ENCODE peak calls at places on chromosomes 12 and 14, in five cellular contexts. Z, Q, R, J and Y are unnamed samples.
A peak's percentile ranks its signal among the peaks of the same experiment; 100 is the strongest.

GRCh38 chr14:70186826-70187483 is 1.8 kb downstream of the SLC8A3 start:
- DNase-seq in J (no peak), Q (no peak), Z (no peak), R (no peak), Y (no peak)

GRCh38 chr14:100417466-100417865 is 94.3 kb downstream of the SLC25A47 start:
- DNase-seq in Z (peak; percentile 35), R (peak; percentile 97), J (peak; percentile 88), Q (peak; percentile 63), Y (no peak)

GRCh38 chr12:124036117-124037109 is 63.4 kb downstream of the ZNF664 start:
- DNase-seq in Q (peak; percentile 15), Z (no peak), R (peak; percentile 44), J (peak; percentile 33), Y (peak; percentile 58)

GRCh38 chr14:44995770-44996294 is 33.8 kb downstream of the TOGARAM1 start:
- DNase-seq in J (peak; percentile 31), R (peak; percentile 6), Z (no peak), Q (no peak), Y (no peak)

GRCh38 chr12:56980268-56980667 is 22.9 kb upstream of the RDH16 start:
- DNase-seq in J (no peak), R (no peak), Z (no peak), Q (no peak), Y (no peak)

GRCh38 chr14:91311284-91311662 is 66.8 kb upstream of the GPR68 start:
- DNase-seq in J (no peak), Q (no peak), Z (no peak), R (no peak), Y (no peak)

GRCh38 chr12:2248087-2248900 is 195.5 kb downstream of the CACNA1C start:
- DNase-seq in Z (no peak), R (peak; percentile 91), J (no peak), Q (no peak), Y (no peak)

GRCh38 chr14:49615776-49616175 is 4.7 kb downstream of the RPL36AL start:
- DNase-seq in J (no peak), Q (no peak), R (no peak), Z (no peak), Y (no peak)

GRCh38 chr12:88328056-88328455 is 185.9 kb downstream of the TMTC3 start:
- DNase-seq in Q (no peak), J (no peak), Z (no peak), R (no peak), Y (no peak)

GRCh38 chr12:31005944-31006361 is 67.7 kb upstream of the DDX11 start:
- DNase-seq in Q (peak; percentile 22), R (peak; percentile 20), J (peak; percentile 74), Z (no peak), Y (no peak)

GRCh38 chr14:65453807-65454480 is 41.4 kb downstream of the FUT8 start:
- DNase-seq in R (no peak), Q (no peak), Z (no peak), J (no peak), Y (no peak)

GRCh38 chr12:108565976-108566375 is 3.6 kb downstream of the ISCU start:
- DNase-seq in Q (peak; percentile 80), R (peak; percentile 73), J (peak; percentile 78), Z (peak; percentile 67), Y (no peak)

GRCh38 chr12:125797421-125798175 is 732.4 kb downstream of the AACS start:
- DNase-seq in Z (no peak), R (no peak), Q (no peak), J (peak; percentile 9), Y (no peak)

GRCh38 chr12:67647547-67648305 is 819 bp upstream of the DYRK2 start:
- DNase-seq in J (peak; percentile 93), Q (peak; percentile 60), Z (peak; percentile 72), R (peak; percentile 88), Y (peak; percentile 73)

GRCh38 chr14:25371053-25371452 is 321.1 kb upstream of the STXBP6 start:
- DNase-seq in J (no peak), Q (no peak), R (no peak), Z (no peak), Y (no peak)

GRCh38 chr14:84127430-84127829 is 1402.5 kb upstream of the FLRT2 start:
- DNase-seq in R (no peak), J (no peak), Z (no peak), Q (no peak), Y (no peak)

GRCh38 chr14:99327050-99327449 is 55.1 kb upstream of the BCL11B start:
- DNase-seq in Z (no peak), J (no peak), Q (no peak), R (no peak), Y (no peak)

GRCh38 chr12:29547151-29547561 is 49.7 kb upstream of the OVCH1 start:
- DNase-seq in Q (no peak), R (peak; percentile 85), Z (no peak), J (no peak), Y (no peak)

GRCh38 chr12:53207042-53207441 is at the start of gene ITGB7:
- DNase-seq in R (no peak), Z (no peak), J (no peak), Q (no peak), Y (no peak)

GRCh38 chr12:56631790-56632700 is 1.9 kb upstream of the BAZ2A start:
- DNase-seq in Z (peak; percentile 68), R (peak; percentile 30), Q (no peak), J (peak; percentile 34), Y (peak; percentile 48)

GRCh38 chr12:77253321-77253720 is 188.0 kb upstream of the E2F7 start:
- DNase-seq in R (no peak), J (no peak), Z (no peak), Q (no peak), Y (no peak)

GRCh38 chr12:115763982-115764621 is 513.4 kb downstream of the MED13L start:
- DNase-seq in R (no peak), Q (no peak), J (peak; percentile 82), Z (no peak), Y (no peak)

GRCh38 chr14:70653662-70654061 is 11.9 kb downstream of the TTC9 start:
- DNase-seq in Z (no peak), J (no peak), Q (no peak), R (no peak), Y (no peak)

GRCh38 chr12:47795814-47796411 is 22.9 kb downstream of the SLC48A1 start:
- DNase-seq in R (no peak), J (no peak), Z (no peak), Q (no peak), Y (no peak)

GRCh38 chr14:86430807-86431206 is 900.9 kb downstream of the FLRT2 start:
- DNase-seq in R (peak; percentile 44), Z (no peak), J (no peak), Q (no peak), Y (no peak)

GRCh38 chr12:105102673-105103072 is 4.9 kb upstream of the WASHC4 start:
- DNase-seq in J (no peak), R (no peak), Z (no peak), Q (no peak), Y (no peak)

GRCh38 chr12:105100998-105101397 is 6.5 kb upstream of the WASHC4 start:
- DNase-seq in Z (no peak), R (peak; percentile 45), Q (no peak), J (no peak), Y (no peak)

GRCh38 chr12:105099355-105099754 is 8.2 kb upstream of the WASHC4 start:
- DNase-seq in R (no peak), Q (no peak), J (no peak), Z (no peak), Y (no peak)

GRCh38 chr12:105104762-105105161 is 2.8 kb upstream of the WASHC4 start:
- DNase-seq in R (no peak), Q (no peak), J (no peak), Z (no peak), Y (no peak)

GRCh38 chr12:105100207-105100985 is 7.1 kb upstream of the WASHC4 start:
- DNase-seq in R (peak; percentile 76), Z (no peak), J (peak; percentile 52), Q (peak; percentile 37), Y (no peak)
- H3K4me3 ChIP-seq in R (no peak overlapping the region), Z (no peak overlapping the region), J (no peak overlapping the region), Q (no peak overlapping the region), Y (no peak overlapping the region)

DNA sequence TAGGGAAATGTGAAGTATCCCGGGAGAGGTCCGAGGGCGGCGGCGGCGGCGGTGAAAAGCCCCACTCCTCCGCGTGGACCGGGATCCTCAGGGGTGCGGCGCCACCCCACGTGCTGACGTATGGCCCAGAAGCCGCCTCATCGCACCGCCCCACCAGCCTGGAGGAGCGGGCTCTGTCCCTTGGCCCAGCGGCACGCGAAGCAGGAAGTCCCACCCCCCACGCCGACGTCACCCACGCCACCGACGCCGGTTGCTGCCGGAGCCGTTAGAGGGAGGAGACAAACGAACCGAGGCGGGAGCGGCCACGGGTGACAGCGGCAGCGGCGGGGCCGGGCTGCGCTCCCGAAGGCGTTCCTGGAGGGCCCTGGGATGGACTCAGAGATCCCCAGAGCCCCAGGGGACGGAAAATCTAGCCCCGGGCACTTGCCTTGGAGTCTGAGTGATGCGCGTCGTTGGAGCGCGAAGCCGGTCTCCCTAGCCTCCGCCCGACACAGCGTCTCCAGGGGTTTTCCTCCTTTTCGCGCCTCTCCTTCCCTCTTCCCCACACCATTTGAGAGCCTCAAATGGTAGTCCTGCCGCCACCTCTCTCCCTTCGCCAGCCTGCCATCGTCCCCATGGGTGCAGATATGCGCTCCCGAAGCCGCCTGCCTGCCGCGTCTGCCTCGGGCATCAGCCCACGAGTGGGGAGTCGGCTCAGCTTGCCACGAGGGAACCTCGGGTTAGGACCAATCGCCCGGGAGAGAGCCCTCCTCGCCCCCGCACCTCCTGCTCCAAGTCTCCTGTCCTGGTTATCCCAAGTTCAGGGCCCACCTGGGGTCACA is at the start of gene CEP83:
- DNase-seq in J (peak; percentile 96), Z (peak; percentile 94), R (peak; percentile 90), Q (peak; percentile 82), Y (peak; percentile 92)
- TF ChIP-seq POLR2A in J (peak; percentile 66), Z (no peak), R (peak; percentile 76), Q (peak; percentile 32), Y (peak; percentile 77)

DNA sequence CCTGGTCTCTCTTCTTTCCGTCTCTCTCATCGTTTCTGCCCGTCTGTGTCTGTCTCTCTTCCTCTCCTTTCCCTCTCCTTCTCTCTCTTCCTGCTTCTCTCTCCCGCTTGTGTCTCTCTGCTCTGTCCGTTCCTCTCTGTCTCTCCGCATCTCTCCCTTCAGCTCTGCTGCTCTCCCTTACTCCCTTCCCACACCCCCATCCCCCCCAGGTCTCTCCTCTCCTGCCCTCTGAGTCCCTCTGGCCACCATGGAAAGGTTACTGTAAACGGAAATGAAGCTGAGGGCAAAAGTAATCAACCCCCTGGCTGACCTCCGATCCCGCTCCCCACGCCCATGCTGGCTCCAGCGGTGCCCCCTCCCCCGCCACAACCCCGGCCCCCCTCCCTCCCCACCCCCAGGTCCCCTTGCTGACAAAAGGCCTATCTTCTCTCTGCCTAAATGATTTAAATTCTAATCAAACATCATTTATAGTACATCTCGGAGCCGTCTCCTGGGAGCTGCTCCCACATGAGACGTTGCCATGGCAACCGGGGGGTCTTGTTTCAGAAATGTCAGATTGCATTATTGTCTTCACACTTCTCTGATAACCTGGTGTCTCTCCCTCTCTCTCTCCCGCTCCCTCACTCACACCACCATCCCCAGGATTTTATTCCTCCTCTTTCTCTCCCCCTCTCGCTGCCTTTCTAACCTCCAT is 203.8 kb downstream of the RBM19 start:
- DNase-seq in Z (no peak), R (no peak), J (no peak), Q (no peak), Y (no peak)
- H3K4me3 ChIP-seq in Z (no peak overlapping the region), R (no peak overlapping the region), J (no peak overlapping the region), Q (no peak overlapping the region), Y (no peak overlapping the region)

DNA sequence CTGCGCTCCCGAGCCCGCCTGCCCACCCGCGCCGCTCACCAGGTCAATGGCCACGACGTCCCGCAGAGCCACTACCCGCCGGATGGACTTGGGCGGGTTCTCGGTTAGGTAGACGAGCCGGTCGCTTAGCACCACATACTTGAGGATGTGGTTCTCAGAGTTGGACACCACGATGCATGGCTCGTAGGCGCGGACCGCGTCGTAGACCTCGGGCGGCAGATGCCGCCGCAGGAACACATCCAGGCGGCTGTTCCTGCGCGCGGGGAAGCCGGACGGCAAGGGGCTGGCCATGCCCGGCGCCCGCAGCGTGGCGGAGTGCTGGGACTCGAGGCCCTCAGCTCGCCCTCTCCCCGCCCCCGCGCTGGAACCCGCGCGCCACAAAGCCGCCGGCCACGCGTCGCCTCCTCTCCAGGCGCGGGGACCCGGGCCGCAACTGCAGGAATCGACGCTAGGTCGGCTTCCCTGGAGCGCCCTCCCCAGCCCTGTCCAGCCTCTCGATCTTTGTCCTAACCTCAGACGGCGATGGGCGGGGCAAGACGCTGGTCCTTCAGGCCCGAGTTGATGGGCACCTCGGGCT is at the start of gene C12orf56:
- DNase-seq in Q (no peak), R (no peak), J (peak; percentile 63), Z (no peak), Y (no peak)
- TF ChIP-seq POLR2A in Q (no peak), R (no peak), J (peak; percentile 50), Z (no peak), Y (no peak)